ENCODE peak calls at places on chromosomes 1 and 21, in seven cellular contexts. Y, R, Z, E, X, L and U are unnamed samples.

GRCh38 chr1:112877741-112878140 is 78.3 kb downstream of the SLC16A1 start:
- DNase-seq in Y (no peak), R (no peak), Z (peak), E (no peak), X (no peak), L (no peak), U (no peak)

GRCh38 chr1:28417441-28418277 is 48.1 kb downstream of the PHACTR4 start:
- DNase-seq in Y (no peak), R (no peak), Z (peak), E (no peak), X (no peak), L (no peak), U (peak)

GRCh38 chr1:234969630-234970370 is 158.8 kb downstream of the TOMM20 start:
- DNase-seq in Y (peak), R (peak), Z (peak), E (no peak), X (no peak), L (peak), U (peak)

GRCh38 chr1:111882986-111883560 is 106.4 kb downstream of the KCND3 start:
- DNase-seq in Y (no peak), R (no peak), Z (peak), E (no peak), X (no peak), L (no peak), U (no peak)

GRCh38 chr1:210853276-210853675 is 280.7 kb downstream of the KCNH1 start:
- DNase-seq in Y (no peak), R (no peak), Z (no peak), E (no peak), X (no peak), L (no peak), U (no peak)

GRCh38 chr1:40944326-40944725 is 35.2 kb upstream of the CTPS1 start:
- DNase-seq in Y (no peak), R (no peak), Z (peak), E (no peak), X (no peak), L (no peak), U (peak)

GRCh38 chr1:33244143-33244808 is 12.0 kb upstream of the ZNF362 start:
- DNase-seq in Y (peak), R (no peak), Z (no peak), E (no peak), X (no peak), L (peak), U (peak)

GRCh38 chr1:46181343-46182260 is 5.3 kb upstream of the P3R3URF start:
- DNase-seq in Y (no peak), R (no peak), Z (peak), E (no peak), X (no peak), L (peak), U (no peak)

GRCh38 chr1:47207811-47208373 is 18.1 kb upstream of the PDZK1IP1 start:
- DNase-seq in Y (no peak), R (no peak), Z (no peak), E (no peak), X (no peak), L (no peak), U (no peak)

GRCh38 chr1:206921772-206922265 is at the start of gene FCMR:
- DNase-seq in Y (no peak), R (no peak), Z (no peak), E (no peak), X (no peak), L (no peak), U (no peak)

GRCh38 chr1:206812456-206812855 is 40.2 kb upstream of the IL10 start:
- DNase-seq in Y (no peak), R (no peak), Z (no peak), E (no peak), X (no peak), L (no peak), U (no peak)

GRCh38 chr1:20586939-20587638 is 1.8 kb upstream of the CDA start:
- DNase-seq in Y (no peak), R (no peak), Z (no peak), E (no peak), X (no peak), L (no peak), U (no peak)

GRCh38 chr1:154698320-154699096 is 90.5 kb upstream of the ADAR start:
- DNase-seq in Y (no peak), R (no peak), Z (no peak), E (no peak), X (no peak), L (no peak), U (no peak)

GRCh38 chr1:55050283-55050682 is 10.9 kb downstream of the PCSK9 start:
- DNase-seq in Y (no peak), R (no peak), Z (peak), E (no peak), X (no peak), L (no peak), U (no peak)

GRCh38 chr1:184160236-184160635 is 108.7 kb downstream of the TSEN15 start:
- DNase-seq in Y (peak), R (no peak), Z (peak), E (no peak), X (no peak), L (peak), U (peak)

GRCh38 chr1:55702064-55702463 is 486.9 kb upstream of the USP24 start:
- DNase-seq in Y (peak), R (no peak), Z (no peak), E (no peak), X (no peak), L (peak), U (peak)

GRCh38 chr1:37692078-37692833 is at the start of gene CDCA8:
- DNase-seq in Y (peak), R (peak), Z (peak), E (peak), X (peak), L (peak), U (peak)

GRCh38 chr1:208203127-208203847 is 40.9 kb downstream of the PLXNA2 start:
- DNase-seq in Y (no peak), R (no peak), Z (peak), E (no peak), X (no peak), L (no peak), U (peak)

GRCh38 chr1:115089443-115090340 is at the start of gene TSPAN2:
- DNase-seq in Y (peak), R (peak), Z (peak), E (peak), X (peak), L (no peak), U (no peak)

GRCh38 chr1:114668784-114669561 is 876 bp downstream of the DENND2C start:
- DNase-seq in Y (peak), R (no peak), Z (peak), E (peak), X (no peak), L (no peak), U (peak)

GRCh38 chr1:93976711-93977328 is 67.6 kb upstream of the GCLM start:
- DNase-seq in Y (peak), R (no peak), Z (no peak), E (no peak), X (no peak), L (no peak), U (no peak)

GRCh38 chr1:211535338-211535737 is 43.4 kb upstream of the RD3 start:
- DNase-seq in Y (no peak), R (no peak), Z (no peak), E (no peak), X (no peak), L (no peak), U (no peak)

GRCh38 chr1:56453722-56454078 is 125.7 kb downstream of the PLPP3 start:
- DNase-seq in Y (peak), R (no peak), Z (no peak), E (no peak), X (no peak), L (no peak), U (no peak)

GRCh38 chr21:36988536-36988935 is 18.0 kb upstream of the RIPPLY3 start:
- DNase-seq in Y (no peak), R (no peak), Z (no peak), E (no peak), X (no peak), L (no peak), U (no peak)

GRCh38 chr21:27026501-27026900 is 59.6 kb upstream of the ADAMTS5 start:
- DNase-seq in Y (peak), R (no peak), Z (peak), E (no peak), X (peak), L (no peak), U (no peak)

GRCh38 chr21:44858291-44858690 is 15.2 kb downstream of the PTTG1IP start:
- DNase-seq in Y (no peak), R (no peak), Z (no peak), E (no peak), X (no peak), L (no peak), U (no peak)

GRCh38 chr1:234598974-234599616 is 10.9 kb downstream of the IRF2BP2 start:
- DNase-seq in Y (no peak), R (no peak), Z (no peak), E (no peak), X (no peak), L (no peak), U (peak)

GRCh38 chr1:68442822-68443556 is 6.8 kb downstream of the RPE65 start:
- DNase-seq in Y (peak), R (peak), Z (peak), E (peak), X (no peak), L (peak), U (peak)

GRCh38 chr1:161491472-161491871 is 13.8 kb upstream of the FCGR2A start:
- DNase-seq in Y (no peak), R (no peak), Z (no peak), E (no peak), X (no peak), L (no peak), U (no peak)

GRCh38 chr1:93676424-93676823 is 5.2 kb downstream of the BCAR3 start:
- DNase-seq in Y (no peak), R (peak), Z (no peak), E (no peak), X (no peak), L (no peak), U (no peak)

GRCh38 chr1:199157494-199157893 is 518.7 kb downstream of the PTPRC start:
- DNase-seq in Y (no peak), R (no peak), Z (peak), E (no peak), X (no peak), L (no peak), U (peak)

GRCh38 chr21:42493109-42494060 is 2.6 kb downstream of the RSPH1 start:
- DNase-seq in Y (peak), R (no peak), Z (no peak), E (no peak), X (no peak), L (peak), U (no peak)

GRCh38 chr1:73306899-73307555 is 890.9 kb downstream of the LRRIQ3 start:
- DNase-seq in Y (no peak), R (no peak), Z (no peak), E (no peak), X (no peak), L (no peak), U (no peak)

GRCh38 chr21:45358711-45359310 is 46.2 kb upstream of the COL18A1 start:
- DNase-seq in Y (no peak), R (no peak), Z (no peak), E (no peak), X (no peak), L (no peak), U (no peak)

GRCh38 chr1:8509579-8509978 is 191.7 kb downstream of the SLC45A1 start:
- DNase-seq in Y (no peak), R (no peak), Z (no peak), E (no peak), X (no peak), L (no peak), U (no peak)

GRCh38 chr1:171110485-171111340 is 20.0 kb downstream of the FMO3 start:
- DNase-seq in Y (no peak), R (no peak), Z (peak), E (no peak), X (no peak), L (no peak), U (no peak)

GRCh38 chr1:204331275-204331674 is 28.5 kb downstream of the PLEKHA6 start:
- DNase-seq in Y (no peak), R (no peak), Z (no peak), E (no peak), X (no peak), L (no peak), U (no peak)

GRCh38 chr21:10466200-10466599 is 55.2 kb upstream of the TPTE start:
- DNase-seq in Y (no peak), R (no peak), Z (no peak), E (no peak), X (no peak), L (no peak), U (no peak)
- H2BK120ac ChIP-seq in Y (no peak), R (no peak), Z (no peak), E (no peak), X (no peak), L (no peak), U (no peak)

GRCh38 chr1:189185077-189185476 is 1292.6 kb downstream of the BRINP3 start:
- DNase-seq in Y (peak), R (no peak), Z (peak), E (no peak), X (no peak), L (no peak), U (no peak)

GRCh38 chr1:189175889-189176288 is 1301.8 kb downstream of the BRINP3 start:
- DNase-seq in Y (peak), R (no peak), Z (no peak), E (no peak), X (no peak), L (no peak), U (no peak)

DNA sequence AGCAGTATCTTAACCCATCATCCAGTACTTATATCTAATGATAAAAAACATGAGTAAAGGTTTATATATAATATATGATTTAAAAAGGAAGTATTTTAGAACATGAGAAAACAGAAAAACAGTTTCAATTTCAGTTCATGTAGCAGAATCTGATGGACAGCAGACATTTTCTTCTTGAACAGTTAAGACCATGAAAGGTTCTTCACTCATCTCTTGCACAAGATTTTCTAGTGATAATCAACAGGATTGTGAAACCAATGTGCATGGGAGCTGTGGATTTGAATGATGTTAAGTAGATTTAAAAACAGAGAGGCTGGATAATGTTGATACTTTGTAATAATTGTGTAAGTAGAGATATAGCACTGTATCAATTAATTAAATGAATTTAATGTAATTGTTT is 1297.6 kb downstream of the BRINP3 start:
- DNase-seq in Y (no peak), R (no peak), Z (no peak), E (no peak), X (no peak), L (no peak), U (no peak)
- H2BK120ac ChIP-seq in Y (no peak), R (no peak), Z (no peak), E (no peak), X (no peak), L (no peak), U (no peak)

GRCh38 chr1:223352944-223353343 is 11.0 kb downstream of the SUSD4 start:
- DNase-seq in Y (no peak), R (no peak), Z (no peak), E (no peak), X (no peak), L (no peak), U (no peak)

GRCh38 chr1:223348439-223348838 is 15.5 kb downstream of the SUSD4 start:
- DNase-seq in Y (no peak), R (no peak), Z (no peak), E (no peak), X (no peak), L (no peak), U (no peak)

GRCh38 chr1:223349241-223349640 is 14.7 kb downstream of the SUSD4 start:
- DNase-seq in Y (no peak), R (no peak), Z (no peak), E (no peak), X (no peak), L (no peak), U (no peak)

GRCh38 chr1:223347583-223347982 is 16.4 kb downstream of the SUSD4 start:
- DNase-seq in Y (no peak), R (no peak), Z (no peak), E (no peak), X (no peak), L (no peak), U (no peak)

GRCh38 chr1:223350361-223350908 is 13.5 kb downstream of the SUSD4 start:
- DNase-seq in Y (no peak), R (no peak), Z (peak), E (no peak), X (no peak), L (no peak), U (peak)
- H2BK120ac ChIP-seq in Y (no peak), R (no peak), Z (no peak), E (no peak), X (no peak), L (no peak), U (no peak)

DNA sequence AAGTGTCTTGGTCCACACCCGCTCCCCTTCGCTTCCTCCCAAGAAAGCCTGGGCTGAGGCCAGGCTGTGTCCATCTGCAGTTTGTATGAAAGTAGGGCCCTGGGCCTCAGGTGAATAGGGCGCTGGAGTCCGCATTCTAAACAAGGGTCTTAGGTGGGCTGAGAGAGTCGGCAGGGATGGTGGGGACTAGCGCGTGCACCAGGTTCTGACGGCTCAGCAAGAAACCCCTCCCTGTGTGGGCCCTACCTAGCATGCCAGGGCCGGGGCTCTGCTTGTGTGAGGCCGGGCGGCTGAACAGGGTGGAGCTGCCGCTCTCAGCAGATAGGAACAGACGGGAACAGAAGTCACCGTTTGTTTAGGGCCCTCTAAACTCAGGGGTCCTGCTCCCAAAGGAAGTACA is 1.7 kb downstream of the ACTRT2 start:
- DNase-seq in Y (no peak), R (no peak), Z (no peak), E (no peak), X (no peak), L (no peak), U (no peak)
- H2BK120ac ChIP-seq in Y (no peak), R (no peak), Z (no peak), E (no peak), X (no peak), L (no peak), U (no peak)

GRCh38 chr1:236416165-236416564 is 22.1 kb downstream of the EDARADD start:
- DNase-seq in Y (peak), R (no peak), Z (no peak), E (no peak), X (no peak), L (no peak), U (peak)
- H2BK120ac ChIP-seq in Y (no peak), R (no peak), Z (no peak), E (no peak), X (no peak), L (no peak), U (no peak)